ENCODE peak calls at places on chromosomes 16 and 17, in eight cellular contexts. R is HFF-Myc, A is left lung, U is right atrium auricular region, K is mesothelial cell of epicardium, F is mucosa of descending colon, D is endothelial cell, O is kidney epithelial cell. Q is an unnamed sample.

GRCh38 chr16:695355-696089 is 5.3 kb upstream of the WDR24 start:
- DNase-seq in R (no peak), K (no peak), F (peak; percentile 93), O (no peak), U (no peak), A (peak; percentile 41), D (no peak), Q (no peak)

GRCh38 chr16:77584205-77584859 is 138.0 kb upstream of the NUDT7 start:
- DNase-seq in O (no peak), A (no peak), F (no peak), U (peak; percentile 65), D (peak; percentile 45), K (peak; percentile 59), R (peak; percentile 33), Q (no peak)

GRCh38 chr16:1403733-1404132 is 10.8 kb downstream of the UNKL start:
- DNase-seq in D (no peak), U (no peak), A (no peak), K (no peak), O (no peak), R (no peak), F (no peak), Q (no peak)

GRCh38 chr16:10085078-10085798 is 97.0 kb downstream of the GRIN2A start:
- DNase-seq in F (no peak), R (no peak), K (no peak), U (no peak), A (no peak), D (no peak), O (no peak), Q (no peak)

GRCh38 chr17:79911430-79912399 is 72.5 kb upstream of the CBX4 start:
- DNase-seq in O (no peak), U (no peak), A (no peak), F (peak; percentile 50), K (no peak), D (no peak), R (no peak), Q (no peak)

GRCh38 chr16:23609929-23610328 is 13.8 kb upstream of the NDUFAB1 start:
- DNase-seq in O (no peak), K (no peak), F (no peak), D (no peak), R (no peak), A (no peak), U (no peak), Q (no peak)

GRCh38 chr17:2395258-2396170 is 5.3 kb downstream of the MNT start:
- DNase-seq in F (peak; percentile 64), O (no peak), U (no peak), R (no peak), D (no peak), K (no peak), A (peak; percentile 82), Q (no peak)

GRCh38 chr17:13420294-13421277 is 181.1 kb downstream of the HS3ST3A1 start:
- DNase-seq in A (no peak), F (no peak), R (no peak), U (no peak), D (no peak), K (no peak), O (no peak), Q (no peak)

GRCh38 chr16:48054881-48055601 is 100.8 kb downstream of the ABCC12 start:
- DNase-seq in U (no peak), O (peak; percentile 10), R (peak; percentile 12), D (peak; percentile 56), K (peak; percentile 47), F (peak; percentile 34), A (peak; percentile 41), Q (no peak)

GRCh38 chr17:63973930-63974593 is 1.3 kb upstream of the SCN4A start:
- DNase-seq in F (peak; percentile 53), D (no peak), A (no peak), R (no peak), K (no peak), O (no peak), U (no peak), Q (no peak)

GRCh38 chr17:44186307-44187130 is at the start of gene TMUB2:
- DNase-seq in K (peak; percentile 100), D (peak; percentile 99), O (peak; percentile 98), F (peak; percentile 100), A (peak; percentile 99), U (peak; percentile 99), R (peak; percentile 98), Q (peak; percentile 100)

GRCh38 chr17:67276075-67276474 is 31.1 kb upstream of the HELZ start:
- DNase-seq in U (no peak), D (peak; percentile 16), O (no peak), F (no peak), A (no peak), K (no peak), R (no peak), Q (no peak)

GRCh38 chr17:30378191-30378796 is 433 bp upstream of the CPD start:
- DNase-seq in F (peak; percentile 59), D (peak; percentile 28), O (no peak), K (no peak), A (peak; percentile 52), R (no peak), U (no peak), Q (no peak)

GRCh38 chr17:32318071-32318470 is 23.9 kb downstream of the C17orf75 start:
- DNase-seq in A (no peak), D (no peak), R (no peak), U (no peak), F (no peak), O (no peak), K (no peak), Q (no peak)

GRCh38 chr16:69619514-69619913 is 53.7 kb downstream of the NFAT5 start:
- DNase-seq in R (no peak), A (no peak), K (no peak), U (no peak), O (no peak), D (no peak), F (no peak), Q (no peak)

GRCh38 chr17:944266-944665 is 35.3 kb downstream of the NXN start:
- DNase-seq in F (no peak), R (no peak), K (no peak), A (no peak), D (no peak), U (no peak), O (no peak), Q (no peak)

GRCh38 chr16:3950343-3951193 is 70.1 kb upstream of the CREBBP start:
- DNase-seq in D (no peak), U (peak; percentile 95), A (peak; percentile 83), K (peak; percentile 58), O (peak; percentile 26), R (peak; percentile 76), F (peak; percentile 55), Q (no peak)

GRCh38 chr16:81881228-81881627 is 102.1 kb downstream of the PLCG2 start:
- DNase-seq in D (no peak), A (no peak), O (no peak), U (no peak), K (no peak), F (no peak), R (no peak), Q (no peak)

GRCh38 chr17:43028221-43028861 is 3.3 kb downstream of the RND2 start:
- DNase-seq in U (no peak), R (no peak), K (no peak), O (no peak), D (no peak), F (no peak), A (no peak), Q (no peak)

GRCh38 chr17:41620583-41621434 is 3.6 kb downstream of the KRT17 start:
- DNase-seq in D (no peak), K (no peak), R (peak; percentile 32), A (no peak), U (no peak), O (no peak), F (peak; percentile 13), Q (no peak)
- TF ChIP-seq CTCF in D (no peak), K (no peak), R (no peak), A (no peak), U (no peak), O (no peak), F (no peak), Q (no peak)

GRCh38 chr17:21286771-21287702 is 2.5 kb downstream of the MAP2K3 start:
- DNase-seq in F (peak; percentile 76), O (no peak), A (peak; percentile 70), K (no peak), R (no peak), D (no peak), U (no peak), Q (no peak)
- TF ChIP-seq CTCF in F (no peak), O (no peak), A (no peak), K (no peak), R (no peak), D (no peak), U (no peak), Q (no peak)

DNA sequence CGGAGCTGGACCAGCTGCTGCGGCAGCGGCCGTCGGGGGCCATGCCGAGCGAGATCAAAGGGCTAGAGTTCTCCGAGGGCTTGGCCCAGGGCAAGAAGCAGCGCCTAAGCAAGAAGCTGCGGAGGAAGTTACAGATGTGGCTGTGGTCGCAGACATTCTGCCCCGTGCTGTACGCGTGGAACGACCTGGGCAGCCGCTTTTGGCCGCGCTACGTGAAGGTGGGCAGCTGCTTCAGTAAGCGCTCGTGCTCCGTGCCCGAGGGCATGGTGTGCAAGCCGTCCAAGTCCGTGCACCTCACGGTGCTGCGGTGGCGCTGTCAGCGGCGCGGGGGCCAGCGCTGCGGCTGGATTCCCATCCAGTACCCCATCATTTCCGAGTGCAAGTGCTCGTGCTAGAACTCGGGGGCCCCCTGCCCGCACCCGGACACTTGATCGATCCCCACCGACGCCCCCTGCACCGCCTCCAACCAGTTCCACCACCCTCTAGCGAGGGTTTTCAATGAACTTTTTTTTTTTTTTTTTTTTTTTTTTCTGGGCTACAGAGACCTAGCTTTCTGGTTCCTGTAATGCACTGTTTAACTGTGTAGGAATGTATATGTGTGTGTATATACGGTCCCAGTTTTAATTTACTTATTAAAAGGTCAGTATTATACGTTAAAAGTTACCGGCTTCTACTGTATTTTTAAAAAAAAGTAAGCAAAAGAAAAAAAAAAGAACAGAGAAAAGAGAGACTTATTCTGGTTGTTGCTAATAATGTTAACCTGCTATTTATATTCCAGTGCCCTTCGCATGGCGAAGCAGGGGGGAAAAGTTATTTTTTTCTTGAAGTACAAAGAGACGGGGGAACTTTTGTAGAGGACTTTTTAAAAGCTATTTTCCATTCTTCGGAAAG is 1.3 kb downstream of the NOG start:
- DNase-seq in O (no peak), F (no peak), A (peak; percentile 35), D (peak; percentile 12), K (peak; percentile 43), U (no peak), R (no peak), Q (no peak)
- TF ChIP-seq CTCF in O (peak; percentile 15), F (no peak), A (no peak), D (no peak), K (no peak), U (no peak), R (no peak), Q (no peak)

GRCh38 chr17:39599665-39600468 is 7.9 kb downstream of the NEUROD2 start:
- DNase-seq in K (no peak), R (no peak), F (no peak), O (no peak), D (no peak), U (no peak), A (no peak), Q (no peak)
- TF ChIP-seq CTCF in K (no peak), R (no peak), F (no peak), O (no peak), D (no peak), U (no peak), A (no peak), Q (no peak)

Q was measured in vagina.